ENCODE peak calls at places on chromosome 1, in four cellular contexts. Z, J, F and D are unnamed samples.

GRCh38 chr1:184036517-184036949 is 995 bp downstream of the COLGALT2 start:
- DNase-seq in Z (peak), J (peak), F (peak), D (no peak)

GRCh38 chr1:222387020-222387816 is 160.7 kb downstream of the HHIPL2 start:
- DNase-seq in Z (peak), J (peak), F (peak), D (peak)

GRCh38 chr1:112998592-112999235 is 42.7 kb upstream of the SLC16A1 start:
- DNase-seq in Z (no peak), J (peak), F (peak), D (no peak)

GRCh38 chr1:10213186-10213585 is 2.8 kb downstream of the KIF1B start:
- DNase-seq in Z (no peak), J (no peak), F (no peak), D (no peak)

GRCh38 chr1:2192031-2192995 is 2.3 kb downstream of the FAAP20 start:
- DNase-seq in Z (no peak), J (no peak), F (no peak), D (no peak)

GRCh38 chr1:109767596-109768334 is 4.0 kb upstream of the EPS8L3 start:
- DNase-seq in Z (no peak), J (no peak), F (no peak), D (no peak)

GRCh38 chr1:11948822-11949458 is 14.4 kb downstream of the PLOD1 start:
- DNase-seq in Z (no peak), J (peak), F (no peak), D (no peak)

GRCh38 chr1:156767879-156768608 is 709 bp downstream of the PRCC start:
- DNase-seq in Z (peak), J (peak), F (no peak), D (no peak)

GRCh38 chr1:180845352-180845751 is 67.3 kb upstream of the KIAA1614 start:
- DNase-seq in Z (no peak), J (peak), F (no peak), D (no peak)

GRCh38 chr1:184051485-184052193 is at the start of gene TSEN15:
- DNase-seq in Z (peak), J (peak), F (peak), D (peak)

GRCh38 chr1:194295690-194296089 is 1109.3 kb upstream of the B3GALT2 start:
- DNase-seq in Z (no peak), J (peak), F (peak), D (peak)

GRCh38 chr1:54742262-54742661 is 22.1 kb downstream of the PARS2 start:
- DNase-seq in Z (no peak), J (no peak), F (no peak), D (no peak)

GRCh38 chr1:109821221-109821669 is 57.5 kb upstream of the EPS8L3 start:
- DNase-seq in Z (no peak), J (peak), F (no peak), D (no peak)

GRCh38 chr1:23224721-23225648 is 7.7 kb upstream of the HTR1D start:
- DNase-seq in Z (no peak), J (peak), F (no peak), D (no peak)

GRCh38 chr1:246455487-246455886 is 51.6 kb downstream of the SMYD3 start:
- DNase-seq in Z (no peak), J (no peak), F (no peak), D (no peak)

GRCh38 chr1:229254910-229255541 is 15.9 kb upstream of the RAB4A start:
- DNase-seq in Z (no peak), J (no peak), F (peak), D (no peak)

GRCh38 chr1:17347769-17348592 is 24.0 kb upstream of the PADI6 start:
- DNase-seq in Z (no peak), J (peak), F (no peak), D (peak)

GRCh38 chr1:13697738-13698137 is 2.2 kb upstream of the PRDM2 start:
- DNase-seq in Z (no peak), J (peak), F (no peak), D (no peak)

GRCh38 chr1:189681252-189681919 is 796.3 kb downstream of the BRINP3 start:
- DNase-seq in Z (no peak), J (no peak), F (no peak), D (no peak)

GRCh38 chr1:100955322-100955721 is 59.4 kb downstream of the SLC30A7 start:
- DNase-seq in Z (no peak), J (no peak), F (no peak), D (no peak)

GRCh38 chr1:230869499-230869898 is 1.2 kb upstream of the C1orf198 start:
- DNase-seq in Z (no peak), J (no peak), F (no peak), D (no peak)

GRCh38 chr1:203475012-203475981 is at the start of gene PRELP:
- DNase-seq in Z (no peak), J (no peak), F (no peak), D (no peak)

GRCh38 chr1:176033474-176033873 is 173.6 kb downstream of the COP1 start:
- DNase-seq in Z (no peak), J (no peak), F (no peak), D (no peak)

GRCh38 chr1:25549273-25550154 is 6.1 kb downstream of the LDLRAP1 start:
- DNase-seq in Z (no peak), J (peak), F (peak), D (peak)

GRCh38 chr1:234214129-234214910 is 158.9 kb upstream of the COA6 start:
- DNase-seq in Z (peak), J (no peak), F (no peak), D (no peak)

GRCh38 chr1:78650114-78650513 is 483 bp downstream of the IFI44 start:
- DNase-seq in Z (no peak), J (no peak), F (no peak), D (no peak)

GRCh38 chr1:202505356-202505755 is 156.9 kb downstream of the PPP1R12B start:
- DNase-seq in Z (no peak), J (no peak), F (no peak), D (no peak)

GRCh38 chr1:234722267-234722704 is 112.3 kb upstream of the IRF2BP2 start:
- DNase-seq in Z (no peak), J (no peak), F (no peak), D (no peak)

GRCh38 chr1:164155337-164155850 is 403.6 kb upstream of the PBX1 start:
- DNase-seq in Z (no peak), J (no peak), F (no peak), D (no peak)

GRCh38 chr1:87369736-87370135 is 41.1 kb downstream of the LMO4 start:
- DNase-seq in Z (no peak), J (no peak), F (no peak), D (no peak)

GRCh38 chr1:24713176-24713575 is 32.1 kb upstream of the CLIC4 start:
- DNase-seq in Z (no peak), J (no peak), F (no peak), D (no peak)

GRCh38 chr1:44546403-44547053 is 127.8 kb downstream of the TMEM53 start:
- DNase-seq in Z (no peak), J (peak), F (no peak), D (no peak)

GRCh38 chr1:31306278-31306677 is 9.4 kb downstream of the ZCCHC17 start:
- DNase-seq in Z (no peak), J (no peak), F (no peak), D (peak)

GRCh38 chr1:53896673-53897229 is 2.8 kb downstream of the DIO1 start:
- DNase-seq in Z (no peak), J (no peak), F (peak), D (no peak)

GRCh38 chr1:7536891-7537591 is 234.1 kb upstream of the VAMP3 start:
- DNase-seq in Z (no peak), J (no peak), F (no peak), D (no peak)

GRCh38 chr1:235112297-235113182 is 16.1 kb downstream of the TOMM20 start:
- DNase-seq in Z (peak), J (no peak), F (no peak), D (no peak)

GRCh38 chr1:173868266-173869107 is at the start of gene ZBTB37:
- DNase-seq in Z (peak), J (peak), F (peak), D (peak)
- TF ChIP-seq FOSL1 in Z (no peak), J (peak), F (no peak), D (no peak)

DNA sequence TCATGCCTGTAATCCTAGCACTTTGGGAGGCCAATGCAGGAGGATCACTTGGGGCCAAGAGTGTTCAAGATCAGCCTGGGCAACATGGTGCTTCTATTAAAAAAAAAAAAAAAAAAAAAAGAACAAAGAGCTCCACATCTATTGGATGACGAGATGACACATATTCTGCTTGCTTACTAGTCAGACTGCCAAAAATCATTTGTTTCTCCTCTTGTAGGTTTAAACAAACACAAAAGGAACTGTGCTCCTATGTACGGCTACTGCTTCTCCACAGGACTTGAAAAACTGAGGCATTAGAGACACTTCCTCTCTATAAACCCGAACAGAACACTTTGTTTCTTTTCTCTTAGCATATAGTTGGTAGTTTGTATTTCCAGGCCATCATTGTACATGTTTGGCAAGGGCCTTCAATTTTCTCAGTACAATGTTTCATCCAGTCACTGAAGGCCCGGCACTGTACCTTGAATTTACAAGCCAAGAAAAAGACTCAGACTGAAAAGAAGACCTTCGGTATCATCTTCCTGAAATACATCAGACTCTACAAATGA is 6.0 kb downstream of the TRIT1 start:
- DNase-seq in Z (no peak), J (no peak), F (no peak), D (no peak)
- TF ChIP-seq FOSL1 in Z (no peak), J (no peak), F (no peak), D (no peak)

DNA sequence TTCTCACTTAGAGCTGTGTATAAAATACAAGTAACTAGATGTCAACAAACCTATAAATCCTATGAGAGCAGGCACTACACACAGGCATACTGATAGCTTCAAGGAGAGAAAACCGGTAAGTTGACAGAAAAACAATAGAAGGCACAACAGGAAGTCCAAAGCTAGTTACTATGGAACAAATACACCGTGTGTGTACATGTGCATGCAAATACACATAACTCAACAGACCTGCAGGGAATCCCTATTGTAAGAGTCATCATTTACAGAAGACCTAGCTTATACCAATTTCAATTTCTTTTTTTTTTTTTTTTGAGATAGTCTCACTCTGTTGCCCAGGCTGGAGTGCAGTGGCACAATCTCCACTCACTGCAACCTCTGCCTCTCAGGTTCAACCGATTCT is 26.3 kb downstream of the JAK1 start:
- DNase-seq in Z (no peak), J (no peak), F (no peak), D (no peak)
- TF ChIP-seq FOSL1 in Z (no peak), J (no peak), F (no peak), D (no peak)

DNA sequence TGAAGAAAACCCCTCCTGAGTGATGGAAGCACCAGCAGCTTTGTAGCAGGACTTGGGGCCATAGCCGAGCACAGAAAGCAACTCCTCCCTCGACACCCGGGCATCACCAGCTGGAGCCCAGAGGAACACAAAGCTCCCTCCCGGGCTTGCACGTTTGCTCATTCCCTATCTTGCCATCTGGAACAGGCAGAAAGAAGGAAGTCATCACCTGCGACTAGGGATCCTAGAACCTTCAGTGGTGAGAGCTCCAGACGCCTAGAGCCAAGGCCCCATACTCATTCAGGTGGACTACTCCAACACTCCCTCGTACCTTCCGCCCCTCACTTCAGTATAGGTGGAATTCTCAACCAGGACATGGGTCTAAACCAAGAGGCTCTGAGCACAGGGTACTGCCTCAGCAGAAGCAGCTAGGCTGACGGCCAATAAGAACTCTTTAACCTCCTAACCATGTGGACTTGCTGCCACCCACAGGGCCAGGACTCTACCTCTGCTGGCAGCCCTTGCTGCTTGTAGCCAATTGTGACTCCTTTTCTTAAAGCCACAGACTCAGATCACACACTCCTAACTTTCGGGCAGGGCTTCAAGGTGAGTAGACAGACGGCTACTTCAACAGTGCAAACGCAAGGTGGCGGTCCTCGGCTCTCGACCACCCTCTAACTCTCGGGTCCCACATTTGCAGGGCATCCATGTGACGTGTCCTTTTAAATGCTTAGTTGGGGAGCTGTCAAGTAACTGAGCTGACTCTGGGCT is 65.4 kb downstream of the NPHP4 start:
- DNase-seq in Z (peak), J (no peak), F (no peak), D (no peak)
- TF ChIP-seq FOSL1 in Z (no peak), J (no peak), F (no peak), D (no peak)

DNA sequence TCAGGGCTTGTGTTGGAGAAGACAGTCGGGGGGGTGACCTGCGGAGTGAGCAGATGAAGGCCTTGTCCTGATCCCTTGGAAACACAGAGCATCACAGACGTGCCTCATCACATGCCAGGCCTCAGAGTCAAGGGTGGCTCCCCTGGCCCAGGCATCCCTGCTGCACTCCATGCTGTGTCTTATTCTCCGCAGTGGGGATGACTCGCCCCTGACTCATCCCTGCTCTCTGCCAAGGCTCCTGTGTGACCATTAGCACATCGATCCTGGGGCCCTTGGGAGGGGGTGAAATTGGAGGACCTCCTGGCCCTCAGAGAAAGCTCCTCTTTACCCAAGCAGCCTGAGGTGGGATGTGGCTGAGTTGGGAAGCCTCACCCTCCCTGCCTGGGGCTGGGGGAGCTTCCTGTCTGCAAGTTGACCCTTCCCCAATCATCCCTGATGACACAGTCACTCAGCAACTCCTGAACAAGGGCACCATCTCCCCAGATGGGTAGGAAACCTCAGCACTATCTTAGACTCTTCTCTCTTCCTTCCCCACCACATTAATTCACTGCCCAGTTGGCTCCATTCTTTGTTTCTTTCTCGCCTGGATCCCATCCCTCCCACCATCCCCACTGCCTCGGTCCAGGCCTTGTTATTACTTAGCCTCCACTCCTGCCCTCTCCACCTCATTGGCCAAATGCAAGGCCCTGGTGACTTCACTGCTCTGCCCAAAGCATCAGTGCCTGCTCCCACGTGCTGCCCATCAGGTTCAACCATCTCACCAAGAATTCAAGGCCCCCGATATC is 74.6 kb downstream of the CAMK2N1 start:
- DNase-seq in Z (no peak), J (no peak), F (no peak), D (peak)
- TF ChIP-seq FOSL1 in Z (no peak), J (peak), F (no peak), D (peak)

DNA sequence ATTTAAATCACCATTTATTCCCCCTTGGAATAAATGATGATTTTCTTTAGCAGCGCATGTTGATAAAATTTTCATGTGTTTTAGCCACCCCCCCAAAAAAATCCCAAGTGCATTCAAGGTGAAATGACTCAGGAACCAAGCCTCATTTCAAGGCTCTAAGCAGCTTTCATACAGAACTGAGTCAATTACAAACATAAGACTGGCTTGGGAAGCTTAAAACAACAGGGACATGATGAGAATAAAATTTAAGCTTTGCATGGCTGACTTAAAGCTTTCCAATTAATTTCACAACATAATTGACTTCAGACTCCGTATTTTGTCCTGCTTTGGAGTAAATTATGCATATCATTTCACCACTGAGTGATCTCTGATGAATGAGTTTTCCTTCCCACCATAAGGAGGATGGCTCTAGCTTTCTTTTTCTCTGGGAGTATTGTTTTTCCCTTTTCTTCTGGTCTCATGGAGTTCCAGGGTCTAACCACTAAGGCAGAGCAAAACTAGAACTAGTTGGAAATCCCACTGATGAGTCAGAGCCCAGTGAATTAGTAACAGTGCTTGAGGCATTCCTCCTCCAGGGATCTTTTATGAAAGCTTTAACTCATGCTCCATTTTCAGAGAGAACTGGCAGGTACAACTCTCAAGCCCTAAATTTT is 72.8 kb downstream of the XCL2 start:
- DNase-seq in Z (no peak), J (peak), F (peak), D (peak)
- TF ChIP-seq FOSL1 in Z (no peak), J (peak), F (no peak), D (peak)

GRCh38 chr1:47683402-47683801 is 245.6 kb downstream of the FOXD2 start:
- DNase-seq in Z (peak), J (no peak), F (no peak), D (no peak)
- TF ChIP-seq FOSL1 in Z (no peak), J (no peak), F (no peak), D (no peak)